ENCODE peak calls at places on chromosomes 6 and 20, in seven cellular contexts. I, M, H, Y, T, E and S are unnamed samples.

GRCh38 chr6:155314773-155315515 is 660 bp upstream of the TFB1M start:
- DNase-seq in I (peak; percentile 89), M (peak; percentile 57), H (peak; percentile 37), Y (no peak), T (no peak), E (peak; percentile 93), S (peak; percentile 79)

GRCh38 chr6:1063671-1064355 is 248.1 kb upstream of the FOXQ1 start:
- DNase-seq in I (no peak), M (peak; percentile 48), H (no peak), Y (no peak), T (no peak), E (no peak), S (no peak)

GRCh38 chr6:72413884-72414283 is 208.0 kb upstream of the KCNQ5 start:
- DNase-seq in I (no peak), M (no peak), H (no peak), Y (no peak), T (no peak), E (peak; percentile 46), S (no peak)

GRCh38 chr6:41072836-41073202 is at the start of gene NFYA:
- DNase-seq in I (no peak), M (peak; percentile 96), H (peak; percentile 97), Y (no peak), T (no peak), E (no peak), S (no peak)

GRCh38 chr20:63108247-63108646 is 101.5 kb upstream of the BHLHE23 start:
- DNase-seq in I (no peak), M (no peak), H (no peak), Y (no peak), T (no peak), E (no peak), S (no peak)

GRCh38 chr6:163780993-163781392 is 366.5 kb downstream of the QKI start:
- DNase-seq in I (peak; percentile 66), M (no peak), H (no peak), Y (peak; percentile 16), T (no peak), E (no peak), S (no peak)

GRCh38 chr6:137043710-137044365 is 927 bp downstream of the IL20RA start:
- DNase-seq in I (no peak), M (no peak), H (peak; percentile 53), Y (peak; percentile 10), T (peak; percentile 17), E (peak; percentile 50), S (no peak)

GRCh38 chr6:10420546-10421507 is 6.0 kb upstream of the TFAP2A start:
- DNase-seq in I (no peak), M (no peak), H (no peak), Y (no peak), T (peak; percentile 17), E (no peak), S (no peak)

GRCh38 chr20:2507875-2508630 is 662 bp downstream of the ZNF343 start:
- DNase-seq in I (peak; percentile 70), M (no peak), H (no peak), Y (no peak), T (no peak), E (peak; percentile 55), S (no peak)

GRCh38 chr6:15763827-15764226 is 101.0 kb upstream of the DTNBP1 start:
- DNase-seq in I (no peak), M (no peak), H (no peak), Y (no peak), T (no peak), E (peak; percentile 2), S (no peak)

GRCh38 chr6:29200767-29201662 is 30.3 kb downstream of the OR2J2 start:
- DNase-seq in I (no peak), M (no peak), H (no peak), Y (no peak), T (no peak), E (no peak), S (peak; percentile 64)

GRCh38 chr6:19297880-19298279 is 539.3 kb upstream of the ID4 start:
- DNase-seq in I (no peak), M (no peak), H (no peak), Y (no peak), T (no peak), E (no peak), S (no peak)

GRCh38 chr6:118580585-118581419 is 32.7 kb downstream of the PLN start:
- DNase-seq in I (peak; percentile 66), M (peak; percentile 76), H (peak; percentile 12), Y (peak; percentile 14), T (peak; percentile 17), E (peak; percentile 95), S (no peak)

GRCh38 chr6:82589509-82590206 is 226.0 kb downstream of the TPBG start:
- DNase-seq in I (no peak), M (peak; percentile 73), H (peak; percentile 27), Y (no peak), T (no peak), E (peak; percentile 88), S (no peak)

GRCh38 chr6:3538536-3538935 is 81.7 kb upstream of the SLC22A23 start:
- DNase-seq in I (no peak), M (no peak), H (no peak), Y (no peak), T (no peak), E (no peak), S (no peak)

GRCh38 chr6:15246217-15247211 is 645 bp downstream of the JARID2 start:
- DNase-seq in I (no peak), M (no peak), H (no peak), Y (no peak), T (no peak), E (peak; percentile 46), S (no peak)

GRCh38 chr6:135451617-135452190 is 45.8 kb downstream of the AHI1 start:
- DNase-seq in I (no peak), M (no peak), H (peak; percentile 9), Y (no peak), T (no peak), E (peak; percentile 69), S (no peak)

GRCh38 chr6:141483561-141484061 is 649.1 kb upstream of the GJE1 start:
- DNase-seq in I (no peak), M (peak; percentile 97), H (peak; percentile 45), Y (no peak), T (no peak), E (peak; percentile 97), S (no peak)

GRCh38 chr6:106558364-106558763 is 70.9 kb downstream of the RTN4IP1 start:
- DNase-seq in I (no peak), M (no peak), H (no peak), Y (no peak), T (no peak), E (no peak), S (no peak)

GRCh38 chr6:86728976-86729375 is 208.4 kb upstream of the HTR1E start:
- DNase-seq in I (no peak), M (no peak), H (no peak), Y (no peak), T (no peak), E (no peak), S (no peak)

GRCh38 chr6:88077305-88077704 is 29.7 kb downstream of the SPACA1 start:
- DNase-seq in I (no peak), M (no peak), H (no peak), Y (no peak), T (no peak), E (no peak), S (no peak)

GRCh38 chr20:37095609-37096414 is at the start of gene RBL1:
- DNase-seq in I (peak; percentile 86), M (peak; percentile 43), H (peak; percentile 86), Y (peak; percentile 80), T (peak; percentile 74), E (peak; percentile 91), S (peak; percentile 85)
- TF ChIP-seq CTCF in I (peak; percentile 35), M (peak; percentile 43), H (peak; percentile 17), Y (peak; percentile 21), T (no peak), E (peak; percentile 44), S (no peak)

GRCh38 chr6:160071805-160072687 is 49.6 kb upstream of the SLC22A1 start:
- DNase-seq in I (no peak), M (no peak), H (no peak), Y (no peak), T (no peak), E (peak; percentile 18), S (no peak)
- TF ChIP-seq CTCF in I (no peak), M (peak; percentile 30), H (peak; percentile 14), Y (no peak), T (peak; percentile 24), E (peak; percentile 28), S (no peak)

GRCh38 chr6:71139249-71139648 is 149.4 kb upstream of the OGFRL1 start:
- DNase-seq in I (no peak), M (peak; percentile 2), H (no peak), Y (no peak), T (no peak), E (peak; percentile 35), S (no peak)

GRCh38 chr6:71138416-71138815 is 150.2 kb upstream of the OGFRL1 start:
- DNase-seq in I (no peak), M (no peak), H (no peak), Y (no peak), T (no peak), E (no peak), S (no peak)

GRCh38 chr6:71134929-71135642 is 153.5 kb upstream of the OGFRL1 start:
- DNase-seq in I (no peak), M (no peak), H (no peak), Y (no peak), T (no peak), E (no peak), S (no peak)
- TF ChIP-seq CTCF in I (no peak), M (no peak), H (no peak), Y (no peak), T (no peak), E (no peak), S (no peak)

DNA sequence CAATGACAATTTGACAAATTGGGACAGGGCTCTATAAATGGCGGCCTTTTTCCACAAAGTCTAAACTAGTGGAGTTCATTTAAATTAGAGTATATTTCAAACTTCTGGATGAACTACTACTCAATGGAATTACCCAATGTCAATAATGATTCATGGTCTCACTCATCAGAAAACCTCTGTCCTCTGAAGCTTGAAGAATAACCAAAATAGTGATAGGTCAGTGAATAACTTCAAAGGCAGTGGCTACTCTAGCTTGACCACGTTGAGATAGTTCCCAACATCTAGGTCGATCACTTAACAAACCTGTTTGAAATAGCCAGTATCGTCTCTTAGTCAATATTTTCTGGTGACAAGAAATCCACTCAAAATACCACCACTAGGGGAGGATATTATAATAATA is 197.6 kb downstream of the HDGFL1 start:
- DNase-seq in I (no peak), M (no peak), H (no peak), Y (no peak), T (no peak), E (peak; percentile 69), S (no peak)
- TF ChIP-seq CTCF in I (no peak), M (no peak), H (no peak), Y (peak; percentile 14), T (no peak), E (no peak), S (no peak)

GRCh38 chr20:56202493-56203077 is 45.9 kb upstream of the MC3R start:
- DNase-seq in I (no peak), M (no peak), H (peak; percentile 15), Y (no peak), T (no peak), E (peak; percentile 30), S (no peak)
- TF ChIP-seq CTCF in I (peak; percentile 11), M (peak; percentile 45), H (no peak), Y (peak; percentile 30), T (no peak), E (peak; percentile 28), S (no peak)